ENCODE peak calls at places on chromosomes 13 and 19, in ten cellular contexts. J is IMR-90, L is left ventricle myocardium inferior, Z is lower leg skin, N is A549, M is D721Med, C is esophagus muscularis mucosa, K is heart right ventricle, D is fibroblast of pulmonary artery, Q is RWPE1. T is an unnamed sample.

GRCh38 chr19:10033614-10034013 is 20.3 kb downstream of the RDH8 start:
- DNase-seq in K (no peak), D (no peak), J (no peak), C (no peak), N (no peak), M (no peak), L (no peak), Z (no peak), Q (no peak), T (no peak)

GRCh38 chr13:33112745-33113144 is 96.5 kb downstream of the KL start:
- DNase-seq in Z (no peak), M (no peak), N (no peak), K (no peak), Q (no peak), D (no peak), L (no peak), C (no peak), J (peak), T (peak)

GRCh38 chr19:7628589-7629311 is 595 bp downstream of the XAB2 start:
- DNase-seq in C (no peak), Q (no peak), D (no peak), L (no peak), M (no peak), N (no peak), J (no peak), K (no peak), Z (no peak), T (peak)

GRCh38 chr19:46915386-46915785 is 54.6 kb downstream of the ARHGAP35 start:
- DNase-seq in Q (no peak), C (no peak), D (no peak), J (no peak), M (no peak), K (no peak), N (no peak), L (no peak), Z (no peak), T (peak)

GRCh38 chr19:52935434-52935833 is 12.2 kb upstream of the ZNF888 start:
- DNase-seq in C (no peak), L (no peak), J (peak), Q (no peak), D (peak), K (no peak), Z (no peak), N (no peak), M (no peak), T (peak)

GRCh38 chr19:47172666-47173455 is 42.2 kb downstream of the SAE1 start:
- DNase-seq in K (no peak), M (no peak), Q (no peak), J (no peak), L (no peak), N (no peak), Z (no peak), D (no peak), C (no peak), T (no peak)

GRCh38 chr19:52584686-52585085 is 14.6 kb downstream of the ZNF701 start:
- DNase-seq in J (no peak), Q (no peak), K (no peak), C (no peak), L (no peak), M (no peak), D (no peak), N (no peak), Z (no peak), T (peak)

GRCh38 chr19:58229255-58229639 is 533 bp downstream of the ZNF544 start:
- DNase-seq in M (no peak), Q (peak), L (no peak), Z (no peak), K (peak), N (peak), D (peak), C (no peak), J (peak), T (peak)

GRCh38 chr13:39942901-39943273 is 287.4 kb downstream of the COG6 start:
- DNase-seq in D (peak), N (peak), M (peak), Q (peak), J (peak), L (peak), C (no peak), K (peak), Z (peak), T (peak)

GRCh38 chr13:107865643-107866006 is 349.7 kb downstream of the LIG4 start:
- DNase-seq in K (no peak), C (no peak), L (no peak), Q (no peak), D (peak), M (no peak), Z (no peak), N (no peak), J (peak), T (peak)

GRCh38 chr19:18264956-18265610 is 9.2 kb downstream of the IQCN start:
- DNase-seq in J (no peak), D (no peak), C (no peak), Z (no peak), N (no peak), M (no peak), L (no peak), K (no peak), Q (no peak), T (no peak)

GRCh38 chr13:27712421-27712820 is 79.9 kb upstream of the GSX1 start:
- DNase-seq in K (peak), N (peak), M (no peak), D (peak), Q (peak), J (no peak), L (no peak), Z (no peak), C (no peak), T (peak)

GRCh38 chr19:29842471-29843179 is 30.8 kb downstream of the CCNE1 start:
- DNase-seq in K (no peak), N (no peak), D (no peak), J (no peak), Q (no peak), C (peak), Z (no peak), L (no peak), M (no peak), T (no peak)

GRCh38 chr13:110525328-110526319 is 35.9 kb downstream of the RAB20 start:
- DNase-seq in L (no peak), M (no peak), Q (no peak), C (no peak), N (no peak), K (peak), Z (no peak), J (no peak), D (no peak), T (no peak)

GRCh38 chr13:75636339-75637095 is 387 bp downstream of the LMO7 start:
- DNase-seq in L (peak), J (peak), N (no peak), Z (no peak), C (no peak), K (peak), M (no peak), Q (peak), D (peak), T (peak)

GRCh38 chr13:95956589-95957148 is 96.5 kb downstream of the UGGT2 start:
- DNase-seq in Q (no peak), J (no peak), L (no peak), D (peak), Z (no peak), C (no peak), K (no peak), M (no peak), N (no peak), T (peak)

GRCh38 chr19:2636897-2637683 is 65.4 kb downstream of the GNG7 start:
- DNase-seq in J (peak), D (peak), C (no peak), N (peak), L (peak), Q (peak), M (peak), K (peak), Z (no peak), T (peak)

GRCh38 chr13:44726214-44726613 is 150.1 kb upstream of the TSC22D1 start:
- DNase-seq in N (no peak), D (peak), L (no peak), C (no peak), Q (peak), K (no peak), Z (peak), M (no peak), J (peak), T (peak)

GRCh38 chr19:16330368-16330801 is 5.8 kb downstream of the KLF2 start:
- DNase-seq in J (peak), K (peak), L (peak), M (no peak), N (peak), D (peak), Z (no peak), Q (peak), C (no peak), T (peak)

GRCh38 chr19:46624958-46625661 is at the start of gene PTGIR:
- DNase-seq in L (peak), N (no peak), K (peak), Q (no peak), Z (peak), C (peak), D (peak), M (no peak), J (peak), T (peak)

DNA sequence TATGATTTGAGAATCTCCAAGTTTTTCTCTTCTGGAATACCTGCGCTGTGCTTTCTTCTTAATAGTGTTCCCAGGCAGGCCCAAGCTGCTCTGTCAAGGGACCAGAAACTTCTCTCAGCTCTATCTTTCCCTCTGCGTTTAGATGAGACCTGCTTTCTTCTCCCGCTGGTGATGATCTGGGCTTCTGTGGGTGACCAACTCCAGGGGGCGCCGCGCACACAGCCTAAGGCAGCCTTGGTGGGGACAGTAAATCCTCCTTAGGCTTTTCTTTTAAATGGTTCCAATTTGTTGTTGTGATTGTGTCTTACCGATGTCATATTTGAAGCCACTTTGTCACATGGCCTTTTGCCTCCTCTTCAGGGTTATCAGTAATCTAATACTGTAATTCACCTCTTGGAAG is 439.4 kb upstream of the KLF12 start:
- DNase-seq in L (peak), M (no peak), K (no peak), D (no peak), Q (no peak), J (no peak), N (peak), Z (no peak), C (no peak), T (no peak)
- TF ChIP-seq CTCF in L (peak), M (peak), K (no peak), D (peak), Q (no peak), J (no peak), N (no peak), Z (no peak), C (no peak), T (peak)

GRCh38 chr19:4624733-4625362 is 14.5 kb upstream of the TNFAIP8L1 start:
- DNase-seq in C (no peak), L (no peak), M (no peak), Z (no peak), N (peak), K (no peak), D (peak), Q (no peak), J (peak), T (no peak)
- TF ChIP-seq CTCF in C (no peak), L (peak), M (peak), Z (no peak), N (peak), K (peak), D (peak), Q (peak), J (peak), T (peak)

GRCh38 chr13:52195052-52195837 is 35.8 kb upstream of the NEK3 start:
- DNase-seq in M (no peak), J (peak), Q (peak), L (peak), D (peak), C (peak), K (peak), N (no peak), Z (peak), T (peak)
- TF ChIP-seq CTCF in M (no peak), J (no peak), Q (peak), L (no peak), D (no peak), C (no peak), K (peak), N (no peak), Z (no peak), T (peak)

GRCh38 chr19:30909216-30909615 is 440.0 kb downstream of the TSHZ3 start:
- DNase-seq in D (no peak), K (no peak), M (no peak), N (no peak), C (no peak), Q (no peak), Z (no peak), L (no peak), J (no peak), T (no peak)
- TF ChIP-seq CTCF in D (no peak), K (no peak), M (no peak), N (no peak), C (no peak), Q (no peak), Z (no peak), L (no peak), J (no peak), T (no peak)